ENCODE peak calls at places on chromosomes 4 and X, in five cellular contexts. Q, A, H, U and O are unnamed samples.

GRCh38 chr4:91089194-91089593 is 962.0 kb downstream of the CCSER1 start:
- DNase-seq in A (no peak), U (no peak), H (no peak), Q (no peak), O (no peak)

GRCh38 chrX:45191820-45192409 is 8.8 kb downstream of the DIPK2B start:
- DNase-seq in U (no peak), Q (no peak), A (no peak), H (no peak), O (no peak)

GRCh38 chr4:113049421-113050355 is at the start of gene ANK2:
- DNase-seq in A (no peak), Q (no peak), U (no peak), H (no peak), O (no peak)

GRCh38 chr4:147102596-147102995 is 156.9 kb upstream of the TTC29 start:
- DNase-seq in U (no peak), H (no peak), Q (no peak), A (no peak), O (no peak)

GRCh38 chr4:28686618-28687017 is 1826.0 kb downstream of the STIM2 start:
- DNase-seq in A (no peak), U (no peak), Q (peak; percentile 38), H (peak; percentile 15), O (peak; percentile 8)

GRCh38 chrX:48971325-48972213 is at the start of gene KCND1:
- DNase-seq in H (no peak), A (peak; percentile 46), Q (peak; percentile 46), U (no peak), O (peak; percentile 28)

GRCh38 chr4:176902710-176903323 is 110.1 kb upstream of the VEGFC start:
- DNase-seq in H (no peak), U (no peak), Q (peak; percentile 95), A (no peak), O (no peak)

GRCh38 chr4:129583868-129584267 is 487.9 kb downstream of the C4orf33 start:
- DNase-seq in U (no peak), A (no peak), Q (no peak), H (no peak), O (no peak)

GRCh38 chr4:183327827-183328226 is 5.6 kb upstream of the CLDN24 start:
- DNase-seq in U (no peak), A (no peak), Q (no peak), H (no peak), O (no peak)

GRCh38 chr4:130147618-130148017 is 1051.7 kb downstream of the C4orf33 start:
- DNase-seq in A (no peak), H (no peak), U (no peak), Q (no peak), O (no peak)

GRCh38 chrX:443676-444210 is 57.0 kb upstream of the PPP2R3B start:
- DNase-seq in H (no peak), A (no peak), U (no peak), Q (no peak), O (no peak)

GRCh38 chr4:118848242-118848641 is 12.3 kb upstream of the SEC24D start:
- DNase-seq in U (no peak), H (no peak), A (no peak), Q (no peak), O (no peak)

GRCh38 chr4:4867745-4868505 is 8.5 kb downstream of the MSX1 start:
- DNase-seq in H (no peak), U (no peak), Q (no peak), A (no peak), O (no peak)

GRCh38 chr4:78691971-78692814 is 84.0 kb upstream of the BMP2K start:
- DNase-seq in U (no peak), Q (peak; percentile 16), A (no peak), H (no peak), O (no peak)

GRCh38 chr4:152255437-152255836 is 280.5 kb downstream of the FBXW7 start:
- DNase-seq in U (no peak), H (no peak), A (no peak), Q (peak; percentile 27), O (no peak)

GRCh38 chrX:134572816-134573682 is 85.2 kb downstream of the PLAC1 start:
- DNase-seq in Q (peak; percentile 48), U (no peak), A (no peak), H (no peak), O (no peak)

GRCh38 chr4:8908206-8908893 is 36.7 kb upstream of the HMX1 start:
- DNase-seq in H (no peak), A (peak; percentile 7), U (peak; percentile 9), Q (no peak), O (peak; percentile 4)

GRCh38 chr4:159444668-159445067 is 341.8 kb downstream of the RAPGEF2 start:
- DNase-seq in H (no peak), U (no peak), Q (peak; percentile 30), A (no peak), O (no peak)

GRCh38 chr4:121016630-121017029 is 55.7 kb downstream of the NDNF start:
- DNase-seq in H (no peak), A (no peak), U (no peak), Q (no peak), O (no peak)

GRCh38 chrX:107826286-107827136 is 845 bp downstream of the MID2 start:
- DNase-seq in A (peak; percentile 26), U (peak; percentile 15), Q (peak; percentile 42), H (peak; percentile 21), O (peak; percentile 14)

GRCh38 chr4:156971623-156972369 is at the start of gene PDGFC:
- DNase-seq in Q (peak; percentile 65), A (peak; percentile 81), U (peak; percentile 5), H (peak; percentile 45), O (peak; percentile 67)

GRCh38 chrX:13689519-13690211 is 737 bp downstream of the RAB9A start:
- DNase-seq in U (no peak), Q (peak; percentile 40), H (no peak), A (no peak), O (no peak)

GRCh38 chrX:13690836-13691235 is 1.9 kb downstream of the RAB9A start:
- DNase-seq in U (no peak), H (no peak), Q (no peak), A (no peak), O (no peak)

GRCh38 chrX:13688384-13688771 is 550 bp upstream of the RAB9A start:
- DNase-seq in A (no peak), H (no peak), U (no peak), Q (no peak), O (no peak)

GRCh38 chrX:13687203-13687602 is 1.7 kb upstream of the RAB9A start:
- DNase-seq in Q (no peak), A (no peak), U (no peak), H (no peak), O (no peak)

DNA sequence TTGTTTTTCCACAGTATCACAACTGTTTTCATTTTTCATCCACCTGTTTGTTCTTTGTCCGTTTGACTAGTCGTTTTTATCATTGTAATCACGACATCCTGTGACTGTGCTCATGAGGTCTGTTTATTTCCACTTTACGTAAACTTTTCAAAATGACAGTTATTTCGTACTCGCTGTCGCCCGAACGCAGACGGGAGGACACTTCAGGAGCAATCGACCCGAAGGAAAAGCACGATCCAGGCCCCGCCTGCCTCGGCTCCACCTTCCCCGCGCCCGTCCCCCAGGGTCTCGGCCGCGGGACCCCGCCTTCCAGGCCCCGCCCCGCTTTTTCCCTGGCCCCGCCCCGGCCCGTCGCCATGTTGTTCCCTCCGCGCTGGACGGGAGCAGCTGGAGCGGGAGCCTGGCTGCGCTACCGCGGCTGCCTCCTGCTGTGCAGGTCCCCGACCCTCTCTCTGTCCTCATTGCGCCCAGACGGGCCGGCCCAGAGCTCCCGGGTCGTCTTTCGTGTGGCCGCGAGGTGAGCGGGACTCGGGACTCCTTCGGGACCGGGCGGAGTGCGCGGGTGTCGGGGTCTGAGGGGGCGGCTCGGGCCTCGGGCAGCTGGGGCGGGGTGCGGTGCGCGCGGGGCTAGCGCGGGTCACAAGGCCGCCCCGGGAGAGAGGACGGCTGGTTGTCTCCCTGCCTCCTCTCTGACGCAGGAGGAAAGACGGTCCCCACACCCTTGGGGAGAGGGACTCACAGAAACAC is at the start of gene RAB9A:
- DNase-seq in U (peak; percentile 69), A (peak; percentile 94), Q (peak; percentile 68), H (peak; percentile 20), O (peak; percentile 91)
- TF ChIP-seq POLR2A in U (peak; percentile 74), A (peak; percentile 81), Q (peak; percentile 72), H (peak; percentile 92), O (peak; percentile 93)

GRCh38 chr4:75724867-75725724 is 719 bp downstream of the USO1 start:
- DNase-seq in U (peak; percentile 67), H (peak; percentile 12), A (peak; percentile 73), Q (peak; percentile 79), O (peak; percentile 80)
- TF ChIP-seq POLR2A in U (no peak), H (peak; percentile 55), A (no peak), Q (peak; percentile 82), O (no peak)

DNA sequence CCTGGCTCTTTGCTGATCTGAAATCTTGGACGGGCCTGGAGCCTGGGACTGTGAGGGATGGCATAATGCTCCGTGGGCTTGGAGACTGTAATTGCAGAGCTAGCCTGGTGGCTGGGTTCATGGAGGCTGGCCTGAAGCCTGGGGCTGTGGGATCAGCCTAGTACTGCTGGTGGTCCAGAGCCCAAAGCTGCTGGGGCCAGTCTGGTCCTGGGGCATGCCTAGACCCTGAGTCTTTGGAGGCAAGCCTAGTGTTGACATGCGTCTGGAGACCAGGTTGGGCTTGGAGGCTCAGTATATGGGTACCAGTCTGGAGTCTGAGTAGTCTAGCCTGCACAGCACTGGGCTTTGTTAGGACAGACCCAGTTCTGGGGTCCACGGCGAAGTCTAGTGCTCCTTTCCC is 172.0 kb upstream of the ZC4H2 start:
- DNase-seq in H (no peak), A (no peak), U (no peak), Q (no peak), O (no peak)
- TF ChIP-seq POLR2A in H (no peak), A (no peak), U (no peak), Q (no peak), O (no peak)

GRCh38 chrX:23668335-23668734 is 1.0 kb downstream of the PRDX4 start:
- DNase-seq in A (no peak), U (no peak), Q (no peak), H (no peak), O (no peak)

GRCh38 chrX:23662187-23662586 is 5.1 kb upstream of the PRDX4 start:
- DNase-seq in H (no peak), Q (no peak), A (no peak), U (no peak), O (no peak)

GRCh38 chrX:23666282-23666681 is 1.0 kb upstream of the PRDX4 start:
- DNase-seq in H (no peak), U (no peak), A (no peak), Q (no peak), O (no peak)

GRCh38 chrX:23662853-23663252 is 4.4 kb upstream of the PRDX4 start:
- DNase-seq in U (no peak), H (no peak), Q (peak; percentile 86), A (no peak), O (no peak)

DNA sequence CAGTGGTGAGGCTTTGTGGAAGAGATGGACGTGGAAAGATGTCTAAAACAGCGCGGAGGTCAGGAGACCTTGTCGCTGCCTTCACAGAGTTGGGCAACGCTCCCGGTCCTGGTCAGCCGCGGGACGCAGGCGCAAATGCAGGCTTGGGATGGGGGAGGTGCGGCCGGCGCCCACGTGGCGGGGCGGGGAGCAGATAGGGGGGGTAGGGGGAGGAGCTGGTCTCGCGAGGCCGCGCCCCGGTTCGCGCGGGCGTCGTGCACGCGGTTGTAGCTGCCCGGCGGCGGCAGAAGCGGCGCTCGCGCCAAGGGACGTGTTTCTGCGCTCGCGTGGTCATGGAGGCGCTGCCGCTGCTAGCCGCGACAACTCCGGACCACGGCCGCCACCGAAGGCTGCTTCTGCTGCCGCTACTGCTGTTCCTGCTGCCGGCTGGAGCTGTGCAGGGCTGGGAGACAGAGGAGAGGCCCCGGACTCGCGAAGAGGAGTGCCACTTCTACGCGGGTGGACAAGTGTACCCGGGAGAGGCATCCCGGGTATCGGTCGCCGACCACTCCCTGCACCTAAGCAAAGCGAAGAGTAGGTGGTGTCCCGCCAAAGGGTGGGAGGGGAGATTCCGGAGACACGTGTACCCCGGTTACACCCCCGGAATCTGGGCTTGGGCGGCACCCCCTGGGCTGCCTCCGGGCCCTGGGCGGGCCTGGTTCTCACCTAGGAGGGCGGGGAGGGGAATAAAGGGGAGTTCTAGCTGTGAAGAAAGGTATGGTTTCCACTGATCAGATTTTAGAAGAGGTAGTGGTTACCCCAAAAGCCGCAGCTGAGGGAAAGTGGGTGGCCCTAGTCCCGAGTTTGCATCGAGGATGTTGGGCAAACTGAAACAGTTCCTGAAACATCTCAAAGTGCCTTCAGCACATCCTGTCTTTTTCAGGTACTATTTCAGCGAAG is at the start of gene PRDX4:
- DNase-seq in H (peak; percentile 41), Q (peak; percentile 84), A (peak; percentile 88), U (peak; percentile 43), O (peak; percentile 90)
- TF ChIP-seq POLR2A in H (peak; percentile 73), Q (peak; percentile 65), A (peak; percentile 30), U (peak; percentile 80), O (peak; percentile 58)